ENCODE peak calls at places on chromosomes 1 and 21, in seven cellular contexts. F, Y, A, K, J, Z and Q are unnamed samples.

GRCh38 chr1:31762726-31763670 is 1.1 kb downstream of the ADGRB2 start:
- DNase-seq in F (peak), Y (no peak), A (peak), K (peak), J (peak), Z (peak), Q (peak)

GRCh38 chr1:121587230-121587569 is 402.4 kb downstream of the SRGAP2C start:
- DNase-seq in F (no peak), Y (no peak), A (no peak), K (no peak), J (no peak), Z (no peak), Q (no peak)

GRCh38 chr1:29786791-29787732 is 550.7 kb downstream of the PTPRU start:
- DNase-seq in F (no peak), Y (no peak), A (no peak), K (no peak), J (no peak), Z (no peak), Q (no peak)

GRCh38 chr21:26934383-26934782 is 32.5 kb downstream of the ADAMTS5 start:
- DNase-seq in F (no peak), Y (no peak), A (no peak), K (no peak), J (no peak), Z (no peak), Q (no peak)

GRCh38 chr1:219806020-219806419 is 122.3 kb downstream of the SLC30A10 start:
- DNase-seq in F (no peak), Y (no peak), A (no peak), K (no peak), J (no peak), Z (no peak), Q (no peak)

GRCh38 chr1:2257245-2257627 is 29.1 kb downstream of the SKI start:
- DNase-seq in F (peak), Y (peak), A (no peak), K (peak), J (no peak), Z (no peak), Q (no peak)

GRCh38 chr1:21663951-21664805 is 5.0 kb downstream of the RAP1GAP start:
- DNase-seq in F (no peak), Y (no peak), A (no peak), K (no peak), J (no peak), Z (no peak), Q (no peak)

GRCh38 chr21:24895885-24896734 is 711.2 kb downstream of the MRPL39 start:
- DNase-seq in F (peak), Y (peak), A (no peak), K (no peak), J (peak), Z (peak), Q (no peak)

GRCh38 chr21:17340081-17340480 is 172.8 kb upstream of the CXADR start:
- DNase-seq in F (no peak), Y (no peak), A (no peak), K (no peak), J (no peak), Z (no peak), Q (no peak)

GRCh38 chr1:107867422-107867821 is 97.6 kb downstream of the VAV3 start:
- DNase-seq in F (no peak), Y (no peak), A (no peak), K (no peak), J (no peak), Z (no peak), Q (no peak)

GRCh38 chr1:225482489-225482950 is 54.7 kb upstream of the LBR start:
- DNase-seq in F (peak), Y (peak), A (no peak), K (no peak), J (no peak), Z (no peak), Q (peak)

GRCh38 chr1:232435746-232436145 is 194.2 kb downstream of the SIPA1L2 start:
- DNase-seq in F (peak), Y (peak), A (no peak), K (no peak), J (no peak), Z (no peak), Q (peak)

GRCh38 chr1:248890549-248891498 is 15.2 kb upstream of the PGBD2 start:
- DNase-seq in F (peak), Y (no peak), A (no peak), K (no peak), J (no peak), Z (no peak), Q (no peak)

DNA sequence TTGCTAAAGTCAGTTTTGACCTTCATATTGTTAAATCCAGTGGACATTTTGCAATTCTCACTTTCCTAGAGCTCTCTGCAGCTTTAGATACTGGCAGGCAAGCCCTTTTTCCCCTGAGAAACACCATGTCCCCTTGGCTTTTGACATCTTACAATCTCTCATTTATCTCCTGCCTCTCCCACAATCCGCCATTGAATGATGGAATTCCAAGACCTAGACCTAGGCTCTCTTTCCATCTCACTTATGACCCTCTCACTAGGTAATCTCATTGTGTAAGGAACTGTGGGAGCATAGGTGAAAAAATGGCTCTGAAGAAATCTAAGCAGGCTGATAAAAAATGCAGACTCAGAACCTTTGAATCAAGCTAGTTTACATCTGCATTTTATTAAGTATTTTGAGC is 2.0 kb downstream of the KYAT3 start:
- DNase-seq in F (no peak), Y (no peak), A (no peak), K (no peak), J (no peak), Z (no peak), Q (no peak)
- H3K4me3 ChIP-seq in F (no peak), Y (no peak), A (no peak), K (no peak), J (no peak), Z (no peak), Q (no peak)

GRCh38 chr21:42088148-42088547 is 17.0 kb downstream of the UMODL1 start:
- DNase-seq in F (no peak), Y (no peak), A (no peak), K (no peak), J (no peak), Z (no peak), Q (no peak)

GRCh38 chr21:42089093-42089631 is 18.0 kb downstream of the UMODL1 start:
- DNase-seq in F (peak), Y (no peak), A (no peak), K (no peak), J (peak), Z (no peak), Q (peak)

GRCh38 chr21:42086969-42087368 is 15.9 kb downstream of the UMODL1 start:
- DNase-seq in F (no peak), Y (no peak), A (peak), K (no peak), J (no peak), Z (no peak), Q (no peak)

GRCh38 chr21:42089665-42090310 is 18.7 kb downstream of the UMODL1 start:
- DNase-seq in F (no peak), Y (no peak), A (no peak), K (no peak), J (no peak), Z (no peak), Q (no peak)

GRCh38 chr21:42088658-42089057 is 17.5 kb downstream of the UMODL1 start:
- DNase-seq in F (no peak), Y (no peak), A (no peak), K (no peak), J (no peak), Z (no peak), Q (no peak)
- TF ChIP-seq CTCF in F (no peak), Y (no peak), A (no peak), K (no peak), J (no peak), Z (no peak), Q (no peak)

GRCh38 chr1:233710507-233710906 is 96.6 kb downstream of the KCNK1 start:
- DNase-seq in F (no peak), Y (no peak), A (no peak), K (no peak), J (no peak), Z (no peak), Q (no peak)
- H3K4me3 ChIP-seq in F (no peak), Y (no peak), A (no peak), K (no peak), J (no peak), Z (no peak), Q (no peak)

GRCh38 chr1:9294440-9294773 is 1.7 kb downstream of the SPSB1 start:
- DNase-seq in F (peak), Y (peak), A (peak), K (no peak), J (no peak), Z (no peak), Q (peak)

GRCh38 chr1:9293512-9294439 is 1.1 kb downstream of the SPSB1 start:
- DNase-seq in F (peak), Y (peak), A (peak), K (peak), J (peak), Z (peak), Q (peak)

GRCh38 chr1:9296850-9297249 is 4.2 kb downstream of the SPSB1 start:
- DNase-seq in F (no peak), Y (no peak), A (no peak), K (no peak), J (no peak), Z (no peak), Q (peak)

GRCh38 chr1:9295884-9296283 is 3.2 kb downstream of the SPSB1 start:
- DNase-seq in F (no peak), Y (no peak), A (no peak), K (no peak), J (no peak), Z (no peak), Q (no peak)

DNA sequence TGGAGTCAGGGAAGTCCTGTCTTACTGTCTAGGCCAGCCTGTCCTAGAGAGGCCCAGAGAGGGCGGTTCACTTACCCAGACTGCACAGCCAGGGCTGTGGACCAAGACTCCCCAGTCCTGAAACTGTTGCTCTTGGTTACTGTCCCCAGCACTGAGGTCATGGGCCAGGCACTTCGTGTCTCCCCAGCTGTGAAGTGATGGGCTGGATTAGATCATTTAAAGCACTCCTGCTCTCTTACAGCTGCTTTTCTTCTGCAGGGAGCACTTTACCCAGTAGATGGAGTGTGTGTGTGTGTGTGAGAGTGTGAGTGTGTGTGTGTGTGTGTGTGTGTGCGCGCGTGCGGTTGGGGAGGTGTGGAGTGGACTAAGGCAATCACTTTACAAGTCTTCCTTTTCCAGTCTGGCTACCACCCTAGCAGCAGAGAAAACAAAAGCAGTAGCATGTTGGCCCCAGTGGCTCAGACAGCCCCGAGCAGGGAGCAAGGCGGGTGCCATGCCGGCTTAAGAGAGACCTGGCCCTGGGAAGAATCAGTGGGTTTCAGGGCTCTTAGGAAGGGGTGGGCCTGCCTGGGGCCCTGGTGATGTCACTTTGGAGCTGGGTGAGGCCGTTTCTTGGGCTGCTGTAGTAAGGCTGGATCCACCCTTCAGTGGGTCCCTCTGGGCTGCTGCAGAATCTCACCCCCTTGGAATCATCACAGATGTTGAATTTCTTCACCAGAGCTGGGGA is 2.4 kb downstream of the SPSB1 start:
- DNase-seq in F (peak), Y (peak), A (peak), K (peak), J (peak), Z (peak), Q (peak)
- TF ChIP-seq CTCF in F (peak), Y (peak), A (peak), K (no peak), J (no peak), Z (peak), Q (peak)